ENCODE peak calls at places on chromosome 7, in eight cellular contexts. W is stomach; V is activated CD4-positive, alpha-beta memory T cell treated with anti-CD3 and anti-CD28 coated beads for 36 hours; X is NCI-H146; L is stimulated activated CD4-positive, alpha-beta T cell treated with anti-CD3 and anti-CD28 coated beads, Interleukin-1b, Interleukin-23, amount 100 ng/mL, for 1 hour; R is amniotic stem cell; J is T-helper 2 cell; I is choroid plexus epithelial cell. Q is an unnamed sample.

GRCh38 chr7:2802504-2803341 is 41.4 kb downstream of the GNA12 start:
- DNase-seq in L (no peak), X (no peak), W (no peak), R (no peak), I (peak; percentile 69), J (no peak), V (no peak), Q (no peak)

GRCh38 chr7:139730746-139731612 is 46.8 kb downstream of the HIPK2 start:
- DNase-seq in I (peak; percentile 87), J (peak; percentile 78), W (peak; percentile 65), V (peak; percentile 22), L (no peak), X (peak; percentile 68), R (no peak), Q (no peak)

GRCh38 chr7:117993377-117994003 is 120.2 kb upstream of the CTTNBP2 start:
- DNase-seq in W (no peak), X (peak; percentile 0), R (no peak), V (no peak), L (no peak), I (peak; percentile 82), J (peak; percentile 23), Q (no peak)

GRCh38 chr7:158016171-158017087 is 571.2 kb downstream of the PTPRN2 start:
- DNase-seq in I (no peak), R (no peak), X (peak; percentile 81), V (no peak), W (peak; percentile 83), J (no peak), L (no peak), Q (no peak)

GRCh38 chr7:7479275-7479674 is 56.4 kb downstream of the COL28A1 start:
- DNase-seq in L (no peak), J (no peak), R (no peak), X (no peak), W (no peak), V (no peak), I (no peak), Q (no peak)

GRCh38 chr7:26198133-26198780 is 2.3 kb downstream of the HNRNPA2B1 start:
- DNase-seq in V (no peak), I (no peak), L (no peak), J (peak; percentile 65), W (no peak), R (no peak), X (peak; percentile 21), Q (no peak)

GRCh38 chr7:137146552-137146961 is 197.0 kb downstream of the PTN start:
- DNase-seq in J (no peak), R (peak; percentile 31), W (no peak), I (peak; percentile 83), V (no peak), L (no peak), X (no peak), Q (no peak)

GRCh38 chr7:347644-348479 is 57.9 kb downstream of the FOXL3 start:
- DNase-seq in I (no peak), R (no peak), L (no peak), V (no peak), J (no peak), W (no peak), X (peak; percentile 31), Q (no peak)

GRCh38 chr7:142385528-142386340 is 127.9 kb upstream of the PRSS58 start:
- DNase-seq in L (no peak), W (no peak), X (peak; percentile 5), I (peak; percentile 87), R (peak; percentile 31), V (peak; percentile 69), J (peak; percentile 59), Q (peak; percentile 20)

GRCh38 chr7:50304158-50304910 is at the start of gene IKZF1:
- DNase-seq in J (peak; percentile 73), W (peak; percentile 65), L (no peak), V (peak; percentile 76), X (no peak), R (no peak), I (no peak), Q (no peak)